ENCODE peak calls at places on chromosomes 3 and 15, in five cellular contexts. One of them, this sample, is unnamed.

GRCh38 chr15:94327356-94327936 is 96.1 kb downstream of the MCTP2 start:
- DNase-seq in RPMI7951: peak
- DNase-seq in amniotic stem cell: no peak
- DNase-seq in occipital lobe: no peak
- DNase-seq in NCI-H1105: peak
- DNase-seq in this sample: peak

GRCh38 chr15:70761046-70761445 is 2.3 kb downstream of the UACA start:
- DNase-seq in RPMI7951: no peak
- DNase-seq in amniotic stem cell: no peak
- DNase-seq in occipital lobe: no peak
- DNase-seq in NCI-H1105: no peak
- DNase-seq in this sample: no peak

GRCh38 chr15:78739206-78739605 is 72.1 kb downstream of the ADAMTS7 start:
- DNase-seq in RPMI7951: no peak
- DNase-seq in amniotic stem cell: no peak
- DNase-seq in occipital lobe: no peak
- DNase-seq in NCI-H1105: no peak
- DNase-seq in this sample: no peak

GRCh38 chr3:188911033-188911850 is 260.5 kb upstream of the TPRG1 start:
- DNase-seq in RPMI7951: no peak
- DNase-seq in amniotic stem cell: no peak
- DNase-seq in occipital lobe: no peak
- DNase-seq in NCI-H1105: no peak
- DNase-seq in this sample: peak

GRCh38 chr15:25178835-25179672 is 224.3 kb downstream of the SNRPN start:
- DNase-seq in RPMI7951: no peak
- DNase-seq in amniotic stem cell: no peak
- DNase-seq in occipital lobe: no peak
- DNase-seq in NCI-H1105: no peak
- DNase-seq in this sample: no peak

GRCh38 chr15:82648257-82649103 is 1.3 kb upstream of the CPEB1 start:
- DNase-seq in RPMI7951: peak
- DNase-seq in amniotic stem cell: no peak
- DNase-seq in occipital lobe: peak
- DNase-seq in NCI-H1105: no peak
- DNase-seq in this sample: peak

GRCh38 chr3:37072892-37073291 is 79.6 kb downstream of the MLH1 start:
- DNase-seq in RPMI7951: peak
- DNase-seq in amniotic stem cell: peak
- DNase-seq in occipital lobe: no peak
- DNase-seq in NCI-H1105: peak
- DNase-seq in this sample: no peak

GRCh38 chr3:139317660-139318430 is 26.0 kb upstream of the MRPS22 start:
- DNase-seq in RPMI7951: no peak
- DNase-seq in amniotic stem cell: no peak
- DNase-seq in occipital lobe: no peak
- DNase-seq in NCI-H1105: no peak
- DNase-seq in this sample: no peak

GRCh38 chr3:115706311-115706829 is 83.1 kb downstream of the GAP43 start:
- DNase-seq in RPMI7951: no peak
- DNase-seq in amniotic stem cell: no peak
- DNase-seq in occipital lobe: no peak
- DNase-seq in NCI-H1105: no peak
- DNase-seq in this sample: no peak

GRCh38 chr3:153552887-153553604 is 391.0 kb downstream of the RAP2B start:
- DNase-seq in RPMI7951: no peak
- DNase-seq in amniotic stem cell: no peak
- DNase-seq in occipital lobe: no peak
- DNase-seq in NCI-H1105: no peak
- DNase-seq in this sample: no peak

GRCh38 chr3:171189394-171189793 is 162.9 kb upstream of the SLC2A2 start:
- DNase-seq in RPMI7951: no peak
- DNase-seq in amniotic stem cell: no peak
- DNase-seq in occipital lobe: no peak
- DNase-seq in NCI-H1105: no peak
- DNase-seq in this sample: no peak

GRCh38 chr3:127044996-127045395 is 62.1 kb downstream of the PLXNA1 start:
- DNase-seq in RPMI7951: peak
- DNase-seq in amniotic stem cell: no peak
- DNase-seq in occipital lobe: no peak
- DNase-seq in NCI-H1105: no peak
- DNase-seq in this sample: no peak

GRCh38 chr3:13657660-13658435 is 108.9 kb downstream of the FBLN2 start:
- DNase-seq in RPMI7951: peak
- DNase-seq in amniotic stem cell: peak
- DNase-seq in occipital lobe: peak
- DNase-seq in NCI-H1105: no peak
- DNase-seq in this sample: peak

GRCh38 chr3:158773845-158774542 is 27.9 kb upstream of the MFSD1 start:
- DNase-seq in RPMI7951: no peak
- DNase-seq in amniotic stem cell: no peak
- DNase-seq in occipital lobe: no peak
- DNase-seq in NCI-H1105: no peak
- DNase-seq in this sample: no peak

GRCh38 chr15:31125061-31125460 is 23.5 kb upstream of the TRPM1 start:
- DNase-seq in RPMI7951: no peak
- DNase-seq in amniotic stem cell: no peak
- DNase-seq in occipital lobe: no peak
- DNase-seq in NCI-H1105: no peak
- DNase-seq in this sample: no peak

GRCh38 chr15:31525988-31526665 is 199.5 kb downstream of the KLF13 start:
- DNase-seq in RPMI7951: no peak
- DNase-seq in amniotic stem cell: no peak
- DNase-seq in occipital lobe: no peak
- DNase-seq in NCI-H1105: no peak
- DNase-seq in this sample: no peak

GRCh38 chr15:59550961-59551360 is 60.6 kb upstream of the GCNT3 start:
- DNase-seq in RPMI7951: no peak
- DNase-seq in amniotic stem cell: no peak
- DNase-seq in occipital lobe: no peak
- DNase-seq in NCI-H1105: no peak
- DNase-seq in this sample: no peak

GRCh38 chr3:87082806-87083440 is 92.0 kb upstream of the VGLL3 start:
- DNase-seq in RPMI7951: peak
- DNase-seq in amniotic stem cell: peak
- DNase-seq in occipital lobe: no peak
- DNase-seq in NCI-H1105: peak
- DNase-seq in this sample: peak

GRCh38 chr3:180421221-180421620 is 180.7 kb upstream of the TTC14 start:
- DNase-seq in RPMI7951: peak
- DNase-seq in amniotic stem cell: no peak
- DNase-seq in occipital lobe: no peak
- DNase-seq in NCI-H1105: no peak
- DNase-seq in this sample: no peak

GRCh38 chr3:23863060-23863459 is 53.7 kb downstream of the NKIRAS1 start:
- DNase-seq in RPMI7951: no peak
- DNase-seq in amniotic stem cell: no peak
- DNase-seq in occipital lobe: no peak
- DNase-seq in NCI-H1105: no peak
- DNase-seq in this sample: no peak

GRCh38 chr3:51568041-51568440 is 29.5 kb downstream of the RAD54L2 start:
- DNase-seq in RPMI7951: no peak
- DNase-seq in amniotic stem cell: no peak
- DNase-seq in occipital lobe: no peak
- DNase-seq in NCI-H1105: no peak
- DNase-seq in this sample: no peak

GRCh38 chr3:43998374-43998840 is 243.3 kb upstream of the TOPAZ1 start:
- DNase-seq in RPMI7951: no peak
- DNase-seq in amniotic stem cell: no peak
- DNase-seq in occipital lobe: no peak
- DNase-seq in NCI-H1105: no peak
- DNase-seq in this sample: peak

GRCh38 chr15:81940467-81941451 is 105.1 kb downstream of the MEX3B start:
- DNase-seq in RPMI7951: peak
- DNase-seq in amniotic stem cell: peak
- DNase-seq in occipital lobe: no peak
- DNase-seq in NCI-H1105: no peak
- DNase-seq in this sample: no peak

GRCh38 chr3:42839616-42840015 is 30.4 kb downstream of the ACKR2 start:
- DNase-seq in RPMI7951: peak
- DNase-seq in amniotic stem cell: peak
- DNase-seq in occipital lobe: peak
- DNase-seq in NCI-H1105: no peak
- DNase-seq in this sample: peak

GRCh38 chr3:64685800-64686445 is 1.9 kb downstream of the ADAMTS9 start:
- DNase-seq in RPMI7951: peak
- DNase-seq in amniotic stem cell: peak
- DNase-seq in occipital lobe: peak
- DNase-seq in NCI-H1105: peak
- DNase-seq in this sample: peak

GRCh38 chr3:188301147-188301546 is 147.2 kb downstream of the LPP start:
- DNase-seq in RPMI7951: no peak
- DNase-seq in amniotic stem cell: no peak
- DNase-seq in occipital lobe: no peak
- DNase-seq in NCI-H1105: no peak
- DNase-seq in this sample: no peak

GRCh38 chr3:151804267-151804666 is 9.6 kb upstream of the AADAC start:
- DNase-seq in RPMI7951: no peak
- DNase-seq in amniotic stem cell: no peak
- DNase-seq in occipital lobe: no peak
- DNase-seq in NCI-H1105: no peak
- DNase-seq in this sample: no peak

GRCh38 chr15:40063563-40064011 is 24.6 kb upstream of the SRP14 start:
- DNase-seq in RPMI7951: peak
- DNase-seq in amniotic stem cell: no peak
- DNase-seq in occipital lobe: peak
- DNase-seq in NCI-H1105: no peak
- DNase-seq in this sample: no peak

GRCh38 chr3:86958534-86958933 is 32.4 kb downstream of the VGLL3 start:
- DNase-seq in RPMI7951: peak
- DNase-seq in amniotic stem cell: peak
- DNase-seq in occipital lobe: no peak
- DNase-seq in NCI-H1105: no peak
- DNase-seq in this sample: no peak